ENCODE peak calls at places on chromosomes 7 and 10, in four cellular contexts. O is IMR-90, J is heart left ventricle, W is breast epithelium. U is an unnamed sample.

GRCh38 chr7:128886391-128887168 is 23.9 kb downstream of the ATP6V1F start:
- DNase-seq in W (no peak), J (peak), O (no peak), U (no peak)

GRCh38 chr7:112228632-112229031 is 22.1 kb downstream of the ZNF277 start:
- DNase-seq in W (no peak), J (no peak), O (no peak), U (no peak)

GRCh38 chr7:113144839-113145238 is 26.5 kb upstream of the SMIM30 start:
- DNase-seq in O (no peak), W (no peak), J (no peak), U (no peak)

GRCh38 chr10:118723467-118723866 is 31.3 kb downstream of the CACUL1 start:
- DNase-seq in W (no peak), O (peak), J (no peak), U (no peak)

GRCh38 chr7:27576360-27576944 is 86.2 kb downstream of the HIBADH start:
- DNase-seq in O (peak), W (no peak), J (no peak), U (peak)

GRCh38 chr7:50544992-50545391 is 20.2 kb downstream of the DDC start:
- DNase-seq in J (no peak), W (no peak), O (no peak), U (no peak)

GRCh38 chr10:70558871-70559810 is 43.4 kb downstream of the PRF1 start:
- DNase-seq in W (no peak), J (peak), O (peak), U (peak)

GRCh38 chr7:109522585-109522984 is 952.9 kb downstream of the DNAJB9 start:
- DNase-seq in J (no peak), W (no peak), O (no peak), U (no peak)

GRCh38 chr10:55263327-55263726 is 462.3 kb upstream of the PCDH15 start:
- DNase-seq in O (no peak), J (no peak), W (no peak), U (no peak)

GRCh38 chr7:128459394-128459878 is 3.8 kb downstream of the HILPDA start:
- DNase-seq in O (peak), W (no peak), J (peak), U (peak)

GRCh38 chr7:114988755-114989154 is 66.9 kb downstream of the MDFIC start:
- DNase-seq in J (peak), W (no peak), O (peak), U (peak)

GRCh38 chr10:132836248-132836831 is 50.4 kb upstream of the NKX6-2 start:
- DNase-seq in J (peak), W (peak), O (no peak), U (peak)

GRCh38 chr7:93949468-93949867 is 27.9 kb downstream of the GNG11 start:
- DNase-seq in W (no peak), J (no peak), O (peak), U (peak)

GRCh38 chr10:4941540-4942330 is 21.5 kb upstream of the AKR1C1 start:
- DNase-seq in W (no peak), O (peak), J (no peak), U (no peak)

GRCh38 chr10:67602268-67602950 is 93.6 kb downstream of the CTNNA3 start:
- DNase-seq in J (no peak), O (peak), W (no peak), U (peak)

GRCh38 chr7:36514289-36515243 is 124.9 kb downstream of the ANLN start:
- DNase-seq in O (no peak), W (no peak), J (no peak), U (no peak)

GRCh38 chr7:32470871-32471270 is 19.3 kb downstream of the LSM5 start:
- DNase-seq in O (no peak), W (no peak), J (no peak), U (no peak)

GRCh38 chr7:14233026-14233897 is 243.8 kb upstream of the ETV1 start:
- DNase-seq in J (no peak), O (peak), W (no peak), U (peak)

GRCh38 chr10:131947631-131948347 is 33.9 kb downstream of the BNIP3 start:
- DNase-seq in O (peak), W (peak), J (no peak), U (peak)

GRCh38 chr7:26653430-26653911 is 210.9 kb downstream of the SKAP2 start:
- DNase-seq in O (no peak), J (no peak), W (no peak), U (no peak)

GRCh38 chr10:73923935-73924598 is 13.1 kb downstream of the PLAU start:
- DNase-seq in O (no peak), J (no peak), W (no peak), U (no peak)

GRCh38 chr10:79149662-79150443 is 81.1 kb downstream of the ZMIZ1 start:
- DNase-seq in W (peak), J (peak), O (peak), U (peak)

GRCh38 chr10:61896854-61897661 is 4.4 kb upstream of the ARID5B start:
- DNase-seq in J (peak), O (peak), W (peak), U (no peak)

GRCh38 chr10:112546474-112546873 is 99.5 kb downstream of the VTI1A start:
- DNase-seq in J (no peak), O (no peak), W (no peak), U (no peak)

GRCh38 chr10:84715911-84716310 is 387.5 kb downstream of the CCSER2 start:
- DNase-seq in O (peak), J (no peak), W (no peak), U (peak)

GRCh38 chr10:94630017-94630688 is 53.4 kb upstream of the CYP2C18 start:
- DNase-seq in O (peak), W (no peak), J (no peak), U (peak)

GRCh38 chr10:26044123-26044749 is 110.2 kb downstream of the MYO3A start:
- DNase-seq in W (no peak), J (no peak), O (no peak), U (no peak)

GRCh38 chr7:150379590-150380379 is 655 bp downstream of the ZNF775 start:
- DNase-seq in W (no peak), J (no peak), O (no peak), U (peak)

GRCh38 chr10:17228081-17229015 is at the start of gene VIM:
- DNase-seq in J (peak), O (peak), W (peak), U (peak)
- TF ChIP-seq POLR2A in J (peak), O (peak), W (no peak), U (no peak)

GRCh38 chr10:104267721-104268690 is 978 bp upstream of the GSTO2 start:
- DNase-seq in O (no peak), W (no peak), J (no peak), U (no peak)
- TF ChIP-seq POLR2A in O (no peak), W (no peak), J (no peak), U (no peak)

DNA sequence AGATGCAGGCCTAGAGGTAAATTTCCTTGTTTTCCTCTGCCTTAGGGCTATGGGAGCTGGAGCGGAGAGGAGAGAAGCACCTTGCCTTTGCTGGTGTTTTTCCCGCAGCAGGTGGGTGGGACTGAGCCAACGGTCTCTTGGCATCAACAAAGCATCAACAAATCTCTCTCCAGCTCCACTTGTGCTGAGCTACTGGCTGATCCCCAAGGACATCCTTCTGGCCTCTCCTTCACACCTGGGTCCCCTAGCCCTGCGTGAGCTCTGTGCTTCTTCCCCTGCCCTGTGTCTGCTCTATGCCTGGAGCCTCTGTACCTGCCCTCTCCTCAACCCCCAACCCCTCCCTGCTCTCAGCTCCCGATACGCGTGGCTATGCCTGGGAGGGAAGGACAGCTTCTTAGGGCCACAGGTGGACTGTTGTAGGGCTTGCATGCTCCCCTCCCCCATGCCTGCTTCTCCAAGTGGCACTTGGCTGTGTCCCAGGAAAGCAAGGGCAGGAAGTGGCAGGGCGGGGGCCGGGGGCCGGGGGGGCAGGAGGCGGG is 3.2 kb upstream of the CLDN4 start:
- DNase-seq in J (no peak), O (no peak), W (peak), U (no peak)
- TF ChIP-seq POLR2A in J (no peak), O (no peak), W (no peak), U (no peak)

DNA sequence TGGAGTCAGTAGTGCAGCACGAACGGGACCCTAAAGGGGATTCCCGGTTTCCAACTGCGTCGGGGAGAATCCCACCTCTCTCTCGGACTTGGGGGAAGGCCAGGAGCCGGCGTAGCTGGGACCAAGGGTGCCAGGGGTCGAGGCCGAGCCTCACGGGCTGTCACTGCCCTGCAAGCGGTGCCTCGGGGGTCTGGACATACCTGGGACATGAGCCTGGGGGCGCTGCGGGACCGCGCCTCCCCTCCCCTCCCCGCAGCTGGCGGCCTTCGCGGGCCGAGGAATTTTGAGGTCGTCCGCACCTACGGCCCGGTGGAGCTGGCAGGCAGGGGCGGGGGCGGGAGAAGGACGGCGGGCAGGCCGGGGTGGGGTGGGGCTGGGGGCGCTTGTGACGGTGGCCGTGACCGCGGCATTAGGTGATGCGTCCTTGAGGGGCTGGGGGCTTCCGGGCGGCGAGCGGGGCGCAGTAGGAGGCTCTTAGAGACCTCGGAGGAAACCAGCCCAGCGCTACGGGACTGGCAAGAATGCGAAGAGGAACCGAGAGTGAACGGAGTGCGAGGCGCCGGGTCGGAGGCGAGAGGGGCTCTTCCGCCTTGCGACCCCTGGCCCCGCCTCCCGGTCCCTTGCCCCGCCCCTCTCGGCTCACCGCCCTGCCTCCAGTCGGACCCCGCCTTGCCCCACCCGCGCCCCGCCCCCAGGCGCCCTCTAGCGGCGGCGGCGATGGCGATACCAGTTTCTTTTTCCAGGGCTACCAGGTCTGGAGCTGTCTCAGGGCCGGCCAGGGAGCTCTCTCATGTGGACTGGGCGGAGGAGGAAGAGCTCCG is 48.3 kb downstream of the NPVF start:
- DNase-seq in W (peak), J (peak), O (peak), U (peak)
- TF ChIP-seq POLR2A in W (no peak), J (peak), O (no peak), U (peak)